ENCODE peak calls at places on chromosome 14, in four cellular contexts. S, T, B and N are unnamed samples. For H3K36me3, the result is how much of the 10 kb centered on the place peaks cover.

GRCh38 chr14:74572829-74573360 is 39.1 kb downstream of the LTBP2 start:
- DNase-seq in S (peak), B (no peak), T (no peak), N (no peak)

GRCh38 chr14:87869619-87870583 is 123.1 kb downstream of the GALC start:
- DNase-seq in B (no peak), S (peak), T (no peak), N (no peak)

GRCh38 chr14:50003213-50004021 is 110.5 kb downstream of the ARF6 start:
- DNase-seq in T (peak), B (peak), S (peak), N (peak)

GRCh38 chr14:29016050-29016900 is 249.7 kb downstream of the FOXG1 start:
- DNase-seq in B (no peak), T (no peak), S (peak), N (no peak)

GRCh38 chr14:61388976-61389576 is 67.7 kb downstream of the PRKCH start:
- DNase-seq in T (no peak), B (no peak), S (peak), N (no peak)

GRCh38 chr14:98172243-98172778 is 1099.7 kb downstream of the BCL11B start:
- DNase-seq in B (no peak), T (no peak), S (no peak), N (no peak)

GRCh38 chr14:99267871-99268775 is 3.9 kb downstream of the BCL11B start:
- DNase-seq in S (no peak), B (no peak), T (no peak), N (no peak)

GRCh38 chr14:54329082-54329695 is 67.6 kb upstream of the CDKN3 start:
- DNase-seq in S (peak), T (peak), B (no peak), N (no peak)

GRCh38 chr14:103540816-103541493 is 12.0 kb downstream of the TRMT61A start:
- DNase-seq in B (no peak), S (no peak), T (no peak), N (no peak)

GRCh38 chr14:105226198-105226597 is 22.1 kb upstream of the BTBD6 start:
- DNase-seq in S (no peak), T (no peak), B (no peak), N (no peak)
- H3K36me3 ChIP-seq in S (under half), T (half or more), B (under half), N (under half)

GRCh38 chr14:23564181-23564812 is 3.3 kb downstream of the AP1G2 start:
- DNase-seq in S (no peak), B (no peak), T (no peak), N (no peak)
- H3K36me3 ChIP-seq in S (under half), B (under half), T (half or more), N (under half)

DNA sequence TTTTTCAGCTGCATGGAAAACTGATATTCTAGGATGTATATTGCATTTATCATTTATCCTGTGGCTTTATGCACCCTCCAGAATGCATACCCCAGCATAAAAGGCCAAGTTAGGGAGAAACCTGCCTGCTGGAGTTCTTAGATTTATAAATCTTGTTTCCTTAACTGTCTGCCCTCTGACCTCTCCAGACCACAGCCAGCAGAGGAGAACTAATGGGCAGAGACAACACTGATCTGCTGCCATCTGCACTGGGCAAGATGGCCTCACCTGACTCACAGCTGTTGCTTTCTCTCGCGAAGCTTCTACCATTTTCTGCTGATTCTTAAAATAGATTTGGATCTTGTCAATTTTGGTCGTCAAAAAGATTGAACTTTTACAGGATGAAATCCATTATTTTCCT is 65.8 kb downstream of the PPP2R5C start:
- DNase-seq in S (peak), B (no peak), T (no peak), N (no peak)
- H3K36me3 ChIP-seq in S (under half), B (under half), T (under half), N (under half)

GRCh38 chr14:67652189-67652588 is 22.2 kb downstream of the VTI1B start:
- DNase-seq in T (no peak), S (no peak), B (no peak), N (no peak)
- H3K36me3 ChIP-seq in T (half or more), S (under half), B (half or more), N (half or more)

GRCh38 chr14:75661499-75661814 is 411 bp downstream of the TTLL5 start:
- DNase-seq in T (no peak), B (no peak), S (no peak), N (no peak)
- H3K36me3 ChIP-seq in T (under half), B (under half), S (under half), N (under half)

DNA sequence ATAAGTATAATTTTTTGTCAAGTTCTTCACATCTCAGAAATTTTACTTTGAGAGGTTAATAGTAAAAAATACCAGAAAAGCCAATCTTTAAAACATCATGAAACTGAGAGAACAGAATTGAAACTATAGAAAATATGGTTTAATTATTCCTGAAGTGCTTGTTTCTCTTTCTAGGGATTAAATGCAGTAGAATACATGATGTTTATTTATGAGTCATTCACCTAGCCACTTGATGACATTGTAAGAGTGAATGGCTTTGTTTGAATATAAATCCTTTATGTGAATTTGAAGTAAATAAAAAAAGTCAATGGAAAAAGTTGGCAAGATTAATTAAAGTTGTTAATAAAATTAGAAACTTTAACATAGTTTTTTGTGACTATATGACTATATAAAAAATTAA is 48.4 kb downstream of the KTN1 start:
- DNase-seq in S (no peak), B (no peak), T (no peak), N (no peak)
- H3K36me3 ChIP-seq in S (under half), B (under half), T (half or more), N (under half)

GRCh38 chr14:96565811-96566210 is 63.6 kb downstream of the PAPOLA start:
- DNase-seq in T (no peak), B (no peak), S (no peak), N (no peak)
- H3K36me3 ChIP-seq in T (half or more), B (under half), S (under half), N (under half)

DNA sequence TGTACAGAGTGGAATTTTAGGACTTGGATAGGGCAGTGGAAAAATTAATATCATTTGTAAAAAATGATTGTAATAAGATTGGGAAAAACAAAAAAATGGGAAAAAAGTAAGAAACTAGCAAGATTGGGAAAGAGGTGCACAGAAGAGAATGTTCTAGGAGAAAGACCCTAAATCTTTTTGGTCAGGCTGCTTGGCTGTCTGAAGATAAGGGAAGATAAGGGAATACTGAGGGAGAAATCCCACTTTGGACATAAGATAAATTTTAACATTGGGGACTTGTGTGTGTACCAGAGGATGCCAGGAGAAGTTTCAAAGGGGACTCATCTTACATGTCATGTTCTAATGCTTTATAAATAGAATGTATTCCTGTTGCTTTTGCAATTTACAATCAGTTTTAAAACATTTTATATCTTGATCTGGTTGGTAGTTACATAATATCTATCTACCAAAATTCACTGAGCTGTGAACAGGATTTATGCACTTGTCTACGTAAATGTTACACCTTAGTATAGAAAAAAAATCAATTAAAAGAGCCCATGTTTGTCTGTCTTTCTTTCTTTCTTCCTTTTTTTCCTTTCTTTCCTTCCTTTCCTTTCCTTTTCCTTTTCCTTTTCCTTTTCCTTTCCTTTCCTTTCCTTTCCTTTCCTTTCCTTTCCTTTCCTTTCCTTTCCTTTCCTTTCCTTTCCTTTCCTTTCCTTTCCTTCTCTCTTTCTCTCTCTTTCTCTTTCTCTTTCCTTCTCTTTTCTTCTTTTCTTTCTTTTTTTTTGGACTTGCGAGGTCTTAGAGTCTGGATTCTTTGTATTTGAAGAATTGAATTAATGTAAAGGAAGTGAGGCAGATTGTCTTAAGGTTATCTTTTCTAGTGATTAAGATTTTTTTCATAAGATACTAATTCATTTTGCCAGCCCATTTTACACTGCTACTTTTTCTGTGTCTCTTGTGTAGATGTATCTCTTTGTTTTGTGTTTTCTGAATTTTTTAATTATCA is 66.1 kb downstream of the KTN1 start:
- DNase-seq in B (no peak), T (no peak), S (no peak), N (no peak)
- H3K36me3 ChIP-seq in B (under half), T (half or more), S (under half), N (under half)